ENCODE peak calls at places on chromosomes 2 and 18, in nine cellular contexts. One of them, this sample, is unnamed. For H3K27me3, the result is how much of the 10 kb centered on the place peaks cover.

GRCh38 chr2:197675246-197675645 is at the start of gene RFTN2:
- DNase-seq in brain microvascular endothelial cell: peak
- DNase-seq in upper lobe of right lung: no peak
- DNase-seq in lower lobe of right lung: no peak
- DNase-seq in adrenal gland: no peak
- DNase-seq in uterus: no peak
- DNase-seq in IMR-90: peak
- DNase-seq in fibroblast of lung: peak
- DNase-seq in AG04450: no peak
- DNase-seq in this sample: no peak

GRCh38 chr2:39127973-39128372 is 7.1 kb upstream of the SOS1 start:
- DNase-seq in upper lobe of right lung: no peak
- DNase-seq in brain microvascular endothelial cell: no peak
- DNase-seq in IMR-90: peak
- DNase-seq in AG04450: no peak
- DNase-seq in uterus: no peak
- DNase-seq in adrenal gland: no peak
- DNase-seq in lower lobe of right lung: no peak
- DNase-seq in fibroblast of lung: peak
- DNase-seq in this sample: peak

GRCh38 chr18:28657836-28658410 is 481.0 kb upstream of the CDH2 start:
- DNase-seq in AG04450: no peak
- DNase-seq in IMR-90: no peak
- DNase-seq in upper lobe of right lung: no peak
- DNase-seq in brain microvascular endothelial cell: peak
- DNase-seq in fibroblast of lung: peak
- DNase-seq in uterus: no peak
- DNase-seq in lower lobe of right lung: no peak
- DNase-seq in adrenal gland: no peak
- DNase-seq in this sample: peak

GRCh38 chr2:23478087-23478932 is 93.3 kb downstream of the KLHL29 start:
- DNase-seq in IMR-90: no peak
- DNase-seq in brain microvascular endothelial cell: no peak
- DNase-seq in upper lobe of right lung: peak
- DNase-seq in fibroblast of lung: no peak
- DNase-seq in AG04450: no peak
- DNase-seq in lower lobe of right lung: no peak
- DNase-seq in uterus: no peak
- DNase-seq in adrenal gland: no peak
- DNase-seq in this sample: no peak

GRCh38 chr18:24869285-24869684 is 408.8 kb downstream of the HRH4 start:
- DNase-seq in brain microvascular endothelial cell: no peak
- DNase-seq in upper lobe of right lung: no peak
- DNase-seq in lower lobe of right lung: no peak
- DNase-seq in uterus: no peak
- DNase-seq in fibroblast of lung: no peak
- DNase-seq in IMR-90: no peak
- DNase-seq in AG04450: no peak
- DNase-seq in adrenal gland: no peak
- DNase-seq in this sample: no peak

GRCh38 chr2:238754259-238754658 is 93.6 kb upstream of the TWIST2 start:
- DNase-seq in AG04450: no peak
- DNase-seq in brain microvascular endothelial cell: no peak
- DNase-seq in IMR-90: no peak
- DNase-seq in fibroblast of lung: no peak
- DNase-seq in adrenal gland: no peak
- DNase-seq in upper lobe of right lung: no peak
- DNase-seq in lower lobe of right lung: no peak
- DNase-seq in uterus: no peak
- DNase-seq in this sample: no peak

GRCh38 chr2:226649871-226650660 is 149.6 kb downstream of the IRS1 start:
- DNase-seq in IMR-90: peak
- DNase-seq in lower lobe of right lung: peak
- DNase-seq in AG04450: peak
- DNase-seq in adrenal gland: peak
- DNase-seq in fibroblast of lung: peak
- DNase-seq in brain microvascular endothelial cell: peak
- DNase-seq in uterus: peak
- DNase-seq in upper lobe of right lung: peak
- DNase-seq in this sample: peak

GRCh38 chr2:46082531-46083485 is 214.4 kb upstream of the EPAS1 start:
- DNase-seq in upper lobe of right lung: no peak
- DNase-seq in brain microvascular endothelial cell: peak
- DNase-seq in lower lobe of right lung: no peak
- DNase-seq in fibroblast of lung: peak
- DNase-seq in AG04450: no peak
- DNase-seq in uterus: no peak
- DNase-seq in adrenal gland: peak
- DNase-seq in IMR-90: peak
- DNase-seq in this sample: no peak

GRCh38 chr2:43995733-43996533 is at the start of gene LRPPRC:
- DNase-seq in AG04450: peak
- DNase-seq in fibroblast of lung: peak
- DNase-seq in upper lobe of right lung: peak
- DNase-seq in lower lobe of right lung: peak
- DNase-seq in uterus: peak
- DNase-seq in brain microvascular endothelial cell: peak
- DNase-seq in IMR-90: peak
- DNase-seq in adrenal gland: peak
- DNase-seq in this sample: peak

GRCh38 chr2:116719841-116720240 is 1094.7 kb upstream of the DDX18 start:
- DNase-seq in IMR-90: no peak
- DNase-seq in AG04450: no peak
- DNase-seq in brain microvascular endothelial cell: peak
- DNase-seq in uterus: no peak
- DNase-seq in fibroblast of lung: peak
- DNase-seq in upper lobe of right lung: no peak
- DNase-seq in adrenal gland: peak
- DNase-seq in lower lobe of right lung: no peak
- DNase-seq in this sample: peak

DNA sequence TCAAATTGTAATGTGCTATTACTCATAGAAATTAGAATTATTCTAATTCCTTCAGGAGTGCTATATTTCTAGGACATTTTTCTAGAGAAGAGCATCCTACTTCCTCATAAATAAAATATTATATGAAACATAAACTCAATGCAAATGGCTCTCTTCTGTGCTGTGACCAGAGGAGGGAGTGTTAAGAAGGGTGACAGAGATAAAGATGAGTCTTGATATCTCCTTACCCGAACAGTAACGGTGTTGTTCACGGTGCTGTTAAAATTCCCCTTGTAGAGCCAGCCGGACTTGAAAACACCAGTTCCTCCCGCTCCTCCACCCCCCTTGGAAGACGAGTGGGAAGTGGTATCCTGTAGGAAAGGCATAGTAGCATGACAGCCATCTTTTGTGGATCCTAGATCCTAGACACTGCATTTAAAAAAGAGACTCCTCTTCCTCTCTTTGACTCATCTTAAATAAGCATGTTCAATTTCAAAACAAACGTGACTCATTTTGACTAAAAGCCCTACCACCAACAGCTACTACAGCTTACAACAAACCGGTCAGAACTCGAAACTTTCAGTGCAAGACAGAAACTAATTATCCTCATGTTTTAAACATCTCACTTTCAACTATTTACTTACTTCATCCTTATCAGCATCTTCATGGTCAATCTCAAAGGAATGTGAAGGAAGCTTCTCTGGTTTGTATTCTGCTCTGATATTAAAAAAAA is 156.3 kb downstream of the DOCK10 start:
- DNase-seq in AG04450: no peak
- DNase-seq in fibroblast of lung: peak
- DNase-seq in brain microvascular endothelial cell: peak
- DNase-seq in adrenal gland: no peak
- DNase-seq in IMR-90: peak
- DNase-seq in lower lobe of right lung: no peak
- DNase-seq in upper lobe of right lung: no peak
- DNase-seq in uterus: no peak
- DNase-seq in this sample: peak
- TF ChIP-seq CTCF in AG04450: no peak
- TF ChIP-seq CTCF in fibroblast of lung: no peak
- TF ChIP-seq CTCF in brain microvascular endothelial cell: no peak
- TF ChIP-seq CTCF in adrenal gland: no peak
- TF ChIP-seq CTCF in IMR-90: no peak
- TF ChIP-seq CTCF in lower lobe of right lung: no peak
- TF ChIP-seq CTCF in upper lobe of right lung: no peak
- TF ChIP-seq CTCF in uterus: no peak
- TF ChIP-seq CTCF in this sample: no peak

GRCh38 chr18:2568129-2568528 is 3.2 kb downstream of the METTL4 start:
- DNase-seq in upper lobe of right lung: no peak
- DNase-seq in adrenal gland: no peak
- DNase-seq in uterus: no peak
- DNase-seq in IMR-90: no peak
- DNase-seq in fibroblast of lung: no peak
- DNase-seq in lower lobe of right lung: no peak
- DNase-seq in brain microvascular endothelial cell: no peak
- DNase-seq in AG04450: no peak
- DNase-seq in this sample: no peak

GRCh38 chr18:2568605-2569004 is 2.7 kb downstream of the METTL4 start:
- DNase-seq in uterus: no peak
- DNase-seq in lower lobe of right lung: no peak
- DNase-seq in upper lobe of right lung: no peak
- DNase-seq in AG04450: no peak
- DNase-seq in fibroblast of lung: no peak
- DNase-seq in brain microvascular endothelial cell: no peak
- DNase-seq in adrenal gland: no peak
- DNase-seq in IMR-90: no peak
- DNase-seq in this sample: no peak

GRCh38 chr18:2571200-2572143 is at the start of the genes METTL4 and NDC80:
- DNase-seq in lower lobe of right lung: peak
- DNase-seq in uterus: peak
- DNase-seq in adrenal gland: peak
- DNase-seq in IMR-90: peak
- DNase-seq in AG04450: peak
- DNase-seq in upper lobe of right lung: peak
- DNase-seq in brain microvascular endothelial cell: peak
- DNase-seq in fibroblast of lung: peak
- DNase-seq in this sample: peak

GRCh38 chr18:2570772-2571199 is 519 bp downstream of the METTL4 start:
- DNase-seq in uterus: peak
- DNase-seq in lower lobe of right lung: peak
- DNase-seq in AG04450: peak
- DNase-seq in upper lobe of right lung: peak
- DNase-seq in fibroblast of lung: peak
- DNase-seq in brain microvascular endothelial cell: peak
- DNase-seq in adrenal gland: peak
- DNase-seq in IMR-90: peak
- DNase-seq in this sample: peak

DNA sequence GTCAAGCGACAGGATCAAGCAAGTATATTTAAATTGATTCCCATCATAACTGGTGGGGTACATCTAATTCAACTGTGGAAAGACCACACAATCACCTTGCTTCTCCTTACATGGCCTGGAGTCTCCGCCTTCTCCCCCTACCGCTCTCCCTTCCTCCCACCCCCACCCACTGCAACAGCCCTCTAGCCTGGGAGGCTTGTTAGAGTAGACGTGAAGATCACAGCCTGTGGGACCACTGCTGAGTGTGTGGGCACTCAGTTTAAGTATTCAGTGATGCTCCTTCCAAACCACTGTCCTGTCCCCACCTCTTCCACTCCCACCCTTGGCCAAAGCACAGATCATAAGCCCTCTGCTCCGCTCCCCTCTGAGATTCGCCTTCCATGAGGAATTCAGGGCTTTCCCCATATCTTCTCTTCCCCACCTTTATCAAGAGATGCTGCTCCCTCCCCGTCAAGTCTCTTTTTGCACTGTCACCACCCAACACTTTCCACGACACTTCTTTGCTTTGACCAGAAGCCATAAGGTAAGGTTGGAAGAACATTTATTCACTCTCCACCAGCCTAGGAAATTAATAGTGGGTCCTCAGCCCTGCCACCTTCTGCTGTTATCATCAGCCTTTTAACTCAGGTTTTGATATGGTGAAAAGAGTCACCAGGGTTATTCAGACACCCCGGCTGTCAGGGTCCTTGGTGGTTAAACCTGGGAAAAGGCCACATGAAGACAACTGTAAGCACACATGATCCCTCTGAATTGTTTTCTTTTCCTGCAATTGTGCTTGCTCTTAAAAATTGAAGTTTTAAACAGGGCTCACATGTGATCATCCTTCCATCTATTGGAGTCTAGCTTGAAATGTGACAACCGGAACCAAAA is 1.7 kb downstream of the METTL4 start:
- DNase-seq in fibroblast of lung: no peak
- DNase-seq in brain microvascular endothelial cell: no peak
- DNase-seq in AG04450: no peak
- DNase-seq in IMR-90: no peak
- DNase-seq in adrenal gland: no peak
- DNase-seq in upper lobe of right lung: no peak
- DNase-seq in uterus: no peak
- DNase-seq in lower lobe of right lung: no peak
- DNase-seq in this sample: no peak
- H3K4me3 ChIP-seq in fibroblast of lung: peak
- H3K4me3 ChIP-seq in brain microvascular endothelial cell: peak
- H3K4me3 ChIP-seq in AG04450: peak
- H3K4me3 ChIP-seq in IMR-90: peak
- H3K4me3 ChIP-seq in adrenal gland: no peak
- H3K4me3 ChIP-seq in upper lobe of right lung: no peak
- H3K4me3 ChIP-seq in uterus: peak
- H3K4me3 ChIP-seq in lower lobe of right lung: peak
- H3K4me3 ChIP-seq in this sample: peak

GRCh38 chr2:118835739-118836410 is 11.6 kb downstream of the EN1 start:
- DNase-seq in fibroblast of lung: no peak
- DNase-seq in AG04450: no peak
- DNase-seq in brain microvascular endothelial cell: no peak
- DNase-seq in lower lobe of right lung: no peak
- DNase-seq in adrenal gland: no peak
- DNase-seq in IMR-90: no peak
- DNase-seq in upper lobe of right lung: no peak
- DNase-seq in uterus: no peak
- DNase-seq in this sample: no peak
- H3K27me3 ChIP-seq in fibroblast of lung: half or more
- H3K27me3 ChIP-seq in AG04450: half or more
- H3K27me3 ChIP-seq in brain microvascular endothelial cell: half or more
- H3K27me3 ChIP-seq in lower lobe of right lung: half or more
- H3K27me3 ChIP-seq in adrenal gland: half or more
- H3K27me3 ChIP-seq in IMR-90: half or more
- H3K27me3 ChIP-seq in upper lobe of right lung: half or more
- H3K27me3 ChIP-seq in uterus: under half
- H3K27me3 ChIP-seq in this sample: half or more

DNA sequence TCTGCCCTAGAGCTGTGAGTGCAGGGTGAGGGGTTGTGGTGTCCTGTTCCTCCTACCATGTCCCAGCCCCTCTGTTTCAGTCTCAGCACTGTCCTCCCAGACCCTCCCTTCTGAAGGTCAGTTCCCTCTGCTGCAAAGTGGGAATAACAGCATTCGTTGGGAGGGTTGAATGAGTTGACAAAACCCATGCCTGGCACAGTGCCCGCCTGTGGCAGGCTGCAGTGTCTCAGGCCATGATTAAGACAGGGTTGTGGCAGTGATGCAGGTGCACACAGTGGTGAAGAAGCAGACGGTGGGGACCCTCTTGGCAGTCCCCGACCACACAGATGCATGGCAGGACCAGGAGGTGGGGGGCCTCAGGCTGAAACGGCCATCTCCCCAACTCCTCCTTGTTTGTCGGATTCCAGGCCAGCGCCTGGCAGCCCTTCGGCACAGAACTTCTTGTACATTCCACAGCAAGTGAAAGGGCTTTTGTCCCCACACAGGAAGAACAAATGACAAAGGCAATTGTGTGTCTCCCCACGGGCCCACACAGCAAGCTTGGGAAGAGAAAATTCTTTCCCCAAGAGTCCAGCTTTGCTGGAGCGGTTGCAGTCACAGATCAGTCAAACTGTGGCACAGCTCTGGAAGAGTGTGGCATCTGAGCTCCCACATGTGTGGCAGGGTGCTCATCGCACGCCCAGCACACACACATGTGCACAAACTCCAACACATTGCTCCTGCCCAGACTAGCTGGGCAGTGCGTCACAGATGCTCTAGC is 92.0 kb upstream of the MSH2 start:
- DNase-seq in fibroblast of lung: no peak
- DNase-seq in AG04450: no peak
- DNase-seq in adrenal gland: peak
- DNase-seq in uterus: peak
- DNase-seq in lower lobe of right lung: peak
- DNase-seq in upper lobe of right lung: no peak
- DNase-seq in IMR-90: no peak
- DNase-seq in brain microvascular endothelial cell: no peak
- DNase-seq in this sample: no peak
- TF ChIP-seq CTCF in fibroblast of lung: no peak
- TF ChIP-seq CTCF in AG04450: no peak
- TF ChIP-seq CTCF in adrenal gland: no peak
- TF ChIP-seq CTCF in uterus: no peak
- TF ChIP-seq CTCF in lower lobe of right lung: no peak
- TF ChIP-seq CTCF in upper lobe of right lung: no peak
- TF ChIP-seq CTCF in IMR-90: no peak
- TF ChIP-seq CTCF in brain microvascular endothelial cell: no peak
- TF ChIP-seq CTCF in this sample: no peak

This sample was measured in bronchial epithelial cell.